ENCODE peak calls at places on chromosomes 16 and 17, in nine cellular contexts. M is heart left ventricle, R is breast epithelium, J is stomach, D is lower leg skin, F is GM12878, W is vagina, K is IMR-90, C is ovary. P is an unnamed sample.

GRCh38 chr16:79605999-79606398 is 5.5 kb upstream of the MAF start:
- DNase-seq in D (no peak), M (no peak), C (no peak), F (no peak), W (no peak), J (no peak), R (no peak), K (no peak), P (no peak)

GRCh38 chr16:89697616-89698331 is 3.7 kb downstream of the SPATA2L start:
- DNase-seq in R (no peak), J (no peak), F (no peak), D (no peak), M (no peak), K (no peak), W (no peak), C (peak), P (no peak)

GRCh38 chr17:73625006-73625405 is 19.2 kb downstream of the SDK2 start:
- DNase-seq in C (no peak), K (no peak), W (no peak), J (no peak), M (no peak), R (no peak), D (no peak), F (no peak), P (no peak)

GRCh38 chr16:57178793-57179212 is 7.0 kb downstream of the PSME3IP1 start:
- DNase-seq in D (no peak), K (peak), R (no peak), J (no peak), C (no peak), W (no peak), F (no peak), M (no peak), P (no peak)

GRCh38 chr17:43832168-43832975 is 574 bp downstream of the MPP3 start:
- DNase-seq in F (no peak), R (no peak), K (peak), M (peak), J (peak), W (no peak), C (peak), D (peak), P (peak)

GRCh38 chr16:28136751-28137434 is 73.4 kb upstream of the GSG1L start:
- DNase-seq in F (no peak), M (no peak), R (no peak), J (no peak), W (no peak), C (no peak), D (no peak), K (no peak), P (no peak)

GRCh38 chr16:89506113-89506504 is 2.1 kb upstream of the SPG7 start:
- DNase-seq in D (no peak), K (no peak), W (no peak), M (peak), F (no peak), C (no peak), R (no peak), J (peak), P (no peak)

GRCh38 chr17:55435408-55435807 is 13.8 kb upstream of the MMD start:
- DNase-seq in F (no peak), C (no peak), M (no peak), D (no peak), K (no peak), R (no peak), W (no peak), J (no peak), P (no peak)

GRCh38 chr17:6555331-6556120 is 829 bp downstream of the PITPNM3 start:
- DNase-seq in D (no peak), W (no peak), F (no peak), C (peak), M (no peak), K (peak), J (peak), R (no peak), P (peak)

GRCh38 chr17:8038954-8039610 is at the start of gene ALOX15B:
- DNase-seq in D (peak), C (no peak), R (peak), K (no peak), J (peak), M (no peak), W (no peak), F (no peak), P (no peak)

GRCh38 chr17:41308251-41308917 is 725 bp downstream of the KRTAP16-1 start:
- DNase-seq in W (no peak), R (peak), C (no peak), J (no peak), F (peak), K (no peak), D (no peak), M (no peak), P (no peak)

GRCh38 chr17:17177186-17177585 is 28.9 kb downstream of the PLD6 start:
- DNase-seq in D (no peak), R (no peak), C (no peak), K (no peak), W (no peak), M (no peak), F (no peak), J (no peak), P (no peak)

GRCh38 chr17:77383613-77384608 is 243.1 kb downstream of the SEC14L1 start:
- DNase-seq in W (no peak), D (no peak), K (no peak), C (no peak), J (peak), M (peak), F (no peak), R (no peak), P (no peak)

GRCh38 chr16:2971985-2972784 is 3.0 kb downstream of the PAQR4 start:
- DNase-seq in J (no peak), K (no peak), M (no peak), C (no peak), R (no peak), F (no peak), D (no peak), W (no peak), P (no peak)

GRCh38 chr16:27363797-27364196 is 38.2 kb upstream of the IL21R start:
- DNase-seq in C (no peak), W (no peak), J (peak), M (no peak), D (peak), R (no peak), K (no peak), F (no peak), P (no peak)

GRCh38 chr16:83903739-83904138 is 4.8 kb downstream of the MLYCD start:
- DNase-seq in W (no peak), K (peak), F (no peak), J (no peak), C (peak), R (no peak), D (no peak), M (peak), P (no peak)

GRCh38 chr17:69335018-69335417 is 8.1 kb upstream of the ABCA5 start:
- DNase-seq in W (no peak), D (no peak), M (no peak), F (no peak), R (no peak), J (no peak), K (peak), C (no peak), P (no peak)

GRCh38 chr16:21952040-21952792 is 945 bp upstream of the UQCRC2 start:
- DNase-seq in W (no peak), R (peak), C (peak), J (peak), M (peak), K (peak), F (peak), D (peak), P (peak)

GRCh38 chr17:64008346-64008745 is 10.2 kb downstream of the PRR29 start:
- DNase-seq in D (no peak), K (no peak), R (no peak), F (no peak), J (no peak), M (no peak), W (no peak), C (no peak), P (no peak)

GRCh38 chr16:30369938-30370443 is 303 bp downstream of the TBC1D10B start:
- DNase-seq in J (no peak), D (no peak), F (no peak), K (no peak), W (no peak), M (no peak), R (no peak), C (no peak), P (no peak)

GRCh38 chr17:3528604-3529511 is 28.8 kb downstream of the TRPV3 start:
- DNase-seq in C (peak), R (no peak), D (no peak), M (no peak), W (no peak), F (no peak), K (no peak), J (no peak), P (peak)

GRCh38 chr16:21339927-21340326 is 61.8 kb upstream of the CRYM start:
- DNase-seq in D (no peak), C (no peak), R (no peak), F (no peak), M (no peak), W (no peak), J (no peak), K (no peak), P (no peak)

GRCh38 chr16:1772362-1772907 is at the start of gene EME2:
- DNase-seq in J (no peak), D (no peak), K (peak), F (no peak), M (no peak), W (no peak), R (no peak), C (no peak), P (peak)

GRCh38 chr16:1771864-1772361 is 570 bp upstream of the NME3 start:
- DNase-seq in J (no peak), M (no peak), W (no peak), R (no peak), F (no peak), C (no peak), D (no peak), K (no peak), P (no peak)

GRCh38 chr16:1774456-1774795 is 1.5 kb upstream of the MRPS34 start:
- DNase-seq in M (no peak), D (no peak), C (no peak), F (no peak), J (no peak), R (no peak), K (no peak), W (no peak), P (no peak)

GRCh38 chr16:1773703-1774455 is 945 bp upstream of the MRPS34 start:
- DNase-seq in C (no peak), R (peak), F (no peak), K (peak), W (no peak), M (no peak), D (no peak), J (peak), P (no peak)

DNA sequence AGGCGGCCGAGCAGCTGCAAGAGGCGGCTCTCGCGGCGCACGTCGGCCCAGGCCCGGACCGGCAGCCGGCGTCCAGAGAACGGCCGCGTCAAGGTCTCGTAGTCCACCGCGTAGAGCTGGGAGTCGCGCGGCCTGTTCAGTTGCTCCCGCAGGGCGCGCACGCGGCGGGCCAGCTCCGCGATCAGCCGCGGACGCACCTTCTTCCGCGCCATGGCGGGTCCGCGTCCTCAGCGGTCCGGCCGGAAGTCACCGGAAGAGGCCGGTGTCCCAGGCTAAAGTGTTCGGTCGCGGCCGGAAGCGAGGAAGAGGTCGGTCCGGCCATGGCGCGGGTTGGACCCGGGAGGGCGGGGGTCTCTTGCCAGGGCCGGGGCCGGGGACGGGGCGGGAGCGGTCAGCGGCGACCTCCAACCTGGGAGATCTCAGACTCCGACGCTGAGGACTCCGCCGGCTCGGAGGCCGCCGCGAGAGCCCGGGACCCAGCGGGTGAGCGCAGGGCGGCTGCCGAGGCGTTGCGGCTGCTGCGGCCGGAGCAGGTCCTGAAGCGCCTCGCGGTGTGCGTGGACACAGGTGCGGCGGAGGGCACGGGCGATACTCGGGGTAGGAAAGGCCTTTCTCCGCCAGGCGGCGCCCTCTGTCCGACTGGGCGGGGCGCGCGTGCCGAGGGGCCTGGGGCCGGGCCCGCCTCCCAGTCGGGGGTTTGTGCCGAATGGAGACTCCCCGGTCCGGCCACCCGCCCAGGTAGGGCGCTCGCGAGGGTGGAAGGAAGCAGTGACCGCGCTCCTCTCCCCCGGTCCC is at the start of gene MRPS34:
- DNase-seq in J (peak), D (peak), W (no peak), K (peak), M (peak), R (peak), C (peak), F (peak), P (peak)
- TF ChIP-seq POLR2A in J (no peak), D (no peak), W (peak), K (no peak), M (no peak), R (peak), C (peak), F (peak), P (peak)

GRCh38 chr17:36001862-36002603 is 680 bp upstream of the CCL15 start:
- DNase-seq in K (no peak), W (no peak), M (no peak), C (no peak), J (peak), R (no peak), F (no peak), D (peak), P (no peak)
- TF ChIP-seq POLR2A in K (no peak), W (no peak), M (no peak), C (no peak), J (no peak), R (no peak), F (no peak), D (no peak), P (no peak)

GRCh38 chr16:68086336-68086821 is 1.2 kb downstream of the NFATC3 start:
- DNase-seq in C (no peak), J (no peak), R (no peak), M (no peak), W (no peak), F (no peak), D (no peak), K (peak), P (no peak)
- TF ChIP-seq POLR2A in C (no peak), J (no peak), R (no peak), M (no peak), W (no peak), F (no peak), D (no peak), K (no peak), P (no peak)

DNA sequence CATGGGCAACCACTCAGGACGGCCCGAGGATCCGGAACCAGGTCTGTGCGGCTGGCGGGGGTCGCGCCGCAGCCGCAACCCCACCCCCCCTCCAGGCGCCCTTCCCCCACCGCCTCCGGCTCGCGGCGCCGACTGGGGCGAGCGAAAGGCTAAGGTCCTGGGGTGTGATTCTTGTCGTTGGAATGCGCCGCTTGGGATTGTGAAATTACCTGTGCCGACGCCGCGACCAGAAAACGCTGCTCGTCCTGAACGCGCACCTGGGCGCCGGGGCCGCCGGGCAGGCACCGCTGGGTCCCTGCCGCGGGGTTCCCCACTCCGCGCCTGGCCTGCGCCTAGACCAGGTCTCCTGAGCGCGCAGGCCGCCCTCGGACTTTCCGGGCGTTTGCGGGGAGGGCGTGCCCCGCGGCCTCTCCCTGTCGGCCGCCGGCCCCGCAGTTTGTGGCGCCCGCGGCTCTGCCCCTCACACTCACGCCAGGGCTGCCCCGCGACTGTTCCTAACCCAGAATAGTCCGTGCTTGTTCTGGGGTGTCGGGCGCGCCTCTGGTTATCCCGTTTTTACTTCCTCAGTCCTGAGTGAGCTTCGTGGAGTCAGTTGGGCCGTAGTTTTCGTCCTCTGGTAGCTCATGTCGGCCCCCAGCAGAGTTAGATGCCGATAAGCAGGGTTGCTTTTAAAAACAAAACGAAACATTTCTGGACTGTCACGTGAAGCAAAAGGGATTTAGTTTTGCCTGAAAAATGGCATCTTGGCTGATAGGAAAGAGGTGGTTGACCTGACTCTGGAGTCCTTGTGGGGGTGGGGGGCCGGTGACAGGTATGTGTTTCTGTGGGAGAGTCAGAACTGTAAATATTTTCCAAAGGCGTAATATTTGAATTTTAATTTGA is 147.3 kb downstream of the SPECC1 start:
- DNase-seq in C (peak), W (no peak), M (no peak), F (no peak), R (no peak), D (peak), K (peak), J (peak), P (peak)
- TF ChIP-seq POLR2A in C (no peak), W (no peak), M (no peak), F (no peak), R (no peak), D (no peak), K (no peak), J (no peak), P (no peak)

GRCh38 chr16:53430363-53430762 is 3.9 kb upstream of the RBL2 start:
- DNase-seq in M (no peak), K (no peak), R (no peak), F (no peak), C (no peak), J (no peak), W (no peak), D (no peak), P (no peak)

GRCh38 chr16:53433930-53434435 is 288 bp upstream of the RBL2 start:
- DNase-seq in K (peak), M (peak), F (no peak), J (no peak), W (no peak), D (no peak), R (no peak), C (no peak), P (no peak)

GRCh38 chr16:53435066-53435688 is 906 bp downstream of the RBL2 start:
- DNase-seq in J (peak), K (peak), W (no peak), D (peak), F (peak), M (peak), R (peak), C (peak), P (peak)

GRCh38 chr16:53433509-53433908 is 762 bp upstream of the RBL2 start:
- DNase-seq in R (no peak), W (no peak), K (no peak), C (no peak), D (no peak), M (no peak), F (no peak), J (no peak), P (no peak)

DNA sequence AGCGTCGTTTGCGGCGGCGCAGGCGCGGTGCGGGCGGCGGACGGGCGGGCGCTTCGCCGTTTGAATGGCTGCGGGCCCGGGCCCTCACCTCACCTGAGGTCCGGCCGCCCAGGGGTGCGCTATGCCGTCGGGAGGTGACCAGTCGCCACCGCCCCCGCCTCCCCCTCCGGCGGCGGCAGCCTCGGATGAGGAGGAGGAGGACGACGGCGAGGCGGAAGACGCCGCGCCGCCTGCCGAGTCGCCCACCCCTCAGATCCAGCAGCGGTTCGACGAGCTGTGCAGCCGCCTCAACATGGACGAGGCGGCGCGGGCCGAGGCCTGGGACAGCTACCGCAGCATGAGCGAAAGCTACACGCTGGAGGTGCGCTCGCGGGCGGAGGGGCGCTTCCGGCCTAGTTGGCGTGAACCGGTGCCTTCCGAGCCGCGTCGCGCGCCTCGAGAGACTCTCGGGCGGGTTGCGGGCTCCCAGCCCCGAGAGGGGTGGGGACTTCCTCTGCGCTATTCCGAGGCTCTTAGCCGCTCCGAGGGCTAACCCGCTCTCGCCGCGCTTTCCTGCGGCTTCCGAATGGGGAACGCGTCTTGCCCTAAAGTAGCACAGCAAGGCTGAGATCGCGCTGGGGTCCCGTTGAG is at the start of gene RBL2:
- DNase-seq in J (peak), R (peak), D (peak), W (no peak), M (peak), K (peak), F (no peak), C (peak), P (peak)
- TF ChIP-seq POLR2A in J (no peak), R (peak), D (no peak), W (peak), M (no peak), K (peak), F (peak), C (peak), P (peak)

P was measured in H54.